ENCODE peak calls at places on chromosomes 4 and X, in five cellular contexts. K, M, B, H and D are unnamed samples.

GRCh38 chrX:123665197-123665596 is 67.7 kb downstream of the THOC2 start:
- DNase-seq in H (no peak), B (no peak), K (no peak), M (no peak), D (no peak)

GRCh38 chr4:123929565-123929964 is 533.0 kb downstream of the SPRY1 start:
- DNase-seq in K (no peak), M (no peak), H (no peak), B (peak), D (no peak)

GRCh38 chr4:55851885-55852284 is 1.6 kb upstream of the EXOC1 start:
- DNase-seq in B (no peak), K (no peak), H (peak), M (no peak), D (no peak)

GRCh38 chr4:1727117-1728031 is 6.1 kb downstream of the TACC3 start:
- DNase-seq in B (peak), H (peak), M (peak), K (peak), D (no peak)

GRCh38 chr4:40976343-40976742 is 226.6 kb downstream of the NSUN7 start:
- DNase-seq in H (peak), B (peak), K (no peak), M (peak), D (no peak)

GRCh38 chrX:81259008-81259713 is 57.3 kb downstream of the SH3BGRL start:
- DNase-seq in M (peak), B (peak), K (no peak), H (no peak), D (no peak)

GRCh38 chr4:6201580-6202091 is 1.3 kb upstream of the JAKMIP1 start:
- DNase-seq in K (no peak), H (no peak), B (no peak), M (no peak), D (no peak)

GRCh38 chrX:137362583-137362982 is 203.3 kb upstream of the ZIC3 start:
- DNase-seq in B (no peak), K (no peak), H (no peak), M (no peak), D (no peak)

GRCh38 chr4:84814100-84814750 is 152.3 kb downstream of the WDFY3 start:
- DNase-seq in B (peak), M (peak), K (no peak), H (peak), D (no peak)

GRCh38 chr4:165877291-165877690 is 4.3 kb downstream of the TLL1 start:
- DNase-seq in B (no peak), H (no peak), M (no peak), K (no peak), D (no peak)

GRCh38 chr4:152652102-152652501 is 27.7 kb downstream of the TMEM154 start:
- DNase-seq in H (no peak), B (no peak), K (no peak), M (no peak), D (no peak)

GRCh38 chr4:159289682-159290081 is 186.8 kb downstream of the RAPGEF2 start:
- DNase-seq in B (no peak), K (no peak), M (no peak), H (no peak), D (no peak)

GRCh38 chrX:57952320-57952678 is 42.0 kb upstream of the ZXDA start:
- DNase-seq in M (no peak), B (no peak), K (peak), H (peak), D (no peak)

DNA sequence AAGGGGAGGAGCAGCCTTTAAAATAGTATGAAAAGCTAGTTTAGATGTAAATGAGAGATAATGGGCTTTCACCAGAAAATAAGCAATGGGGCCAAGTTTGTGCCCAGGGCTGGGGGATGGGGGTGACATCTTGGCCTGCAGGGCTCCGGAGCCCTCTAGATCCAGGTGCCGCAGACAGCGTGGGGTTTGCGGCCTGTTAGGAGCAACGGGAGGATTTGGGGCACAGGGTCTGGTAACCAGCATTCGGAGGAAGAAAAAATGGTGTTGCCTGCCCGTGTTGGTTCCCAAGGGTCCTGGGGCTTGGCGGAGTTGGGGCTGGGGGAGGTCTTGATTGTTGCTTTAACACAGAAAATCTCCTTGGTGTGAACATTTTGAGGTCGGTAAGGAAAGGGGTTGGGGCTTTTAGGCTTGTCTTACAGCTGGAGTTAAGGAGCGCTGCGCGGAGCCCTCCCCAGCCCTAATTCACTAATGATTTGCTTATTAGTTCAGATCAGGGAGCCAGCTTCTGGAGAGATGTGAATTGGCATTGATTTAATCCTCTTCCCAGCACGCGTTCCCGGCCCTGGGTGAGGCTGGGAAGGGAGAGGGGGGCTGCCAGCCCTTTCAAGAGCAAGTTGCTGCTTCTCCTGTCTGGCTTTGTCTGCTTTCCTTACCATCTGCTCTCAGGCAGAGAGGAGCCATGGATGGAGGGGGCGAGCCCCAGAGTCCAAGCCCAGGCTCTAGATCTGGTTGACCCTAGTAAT is 443.4 kb downstream of the BCOR start:
- DNase-seq in B (no peak), K (no peak), M (no peak), H (no peak), D (no peak)
- H3K4me3 ChIP-seq in B (no peak), K (no peak), M (no peak), H (no peak), D (no peak)

GRCh38 chr4:128658214-128658621 is 151.3 kb upstream of the JADE1 start:
- DNase-seq in H (no peak), B (no peak), K (no peak), M (no peak), D (no peak)

GRCh38 chr4:128649575-128650205 is 159.8 kb upstream of the JADE1 start:
- DNase-seq in M (no peak), H (no peak), K (no peak), B (peak), D (no peak)

GRCh38 chr4:128657638-128658037 is 151.9 kb upstream of the JADE1 start:
- DNase-seq in H (no peak), B (no peak), M (no peak), K (no peak), D (no peak)

GRCh38 chr4:128654465-128654864 is 155.0 kb upstream of the JADE1 start:
- DNase-seq in H (no peak), M (no peak), K (no peak), B (no peak), D (no peak)

GRCh38 chr4:128653514-128654420 is 155.7 kb upstream of the JADE1 start:
- DNase-seq in H (no peak), B (peak), M (no peak), K (no peak), D (no peak)
- H3K4me3 ChIP-seq in H (no peak), B (no peak), M (no peak), K (no peak), D (no peak)

GRCh38 chrX:78886550-78886949 is 58.6 kb upstream of the P2RY10 start:
- DNase-seq in K (no peak), B (no peak), H (no peak), M (peak), D (no peak)
- H3K4me3 ChIP-seq in K (no peak), B (no peak), H (no peak), M (no peak), D (no peak)

GRCh38 chrX:119676949-119677653 is 15.9 kb downstream of the SEPTIN6 start:
- DNase-seq in B (no peak), H (no peak), K (no peak), M (no peak), D (no peak)
- H3K4me3 ChIP-seq in B (no peak), H (no peak), K (no peak), M (no peak), D (no peak)

DNA sequence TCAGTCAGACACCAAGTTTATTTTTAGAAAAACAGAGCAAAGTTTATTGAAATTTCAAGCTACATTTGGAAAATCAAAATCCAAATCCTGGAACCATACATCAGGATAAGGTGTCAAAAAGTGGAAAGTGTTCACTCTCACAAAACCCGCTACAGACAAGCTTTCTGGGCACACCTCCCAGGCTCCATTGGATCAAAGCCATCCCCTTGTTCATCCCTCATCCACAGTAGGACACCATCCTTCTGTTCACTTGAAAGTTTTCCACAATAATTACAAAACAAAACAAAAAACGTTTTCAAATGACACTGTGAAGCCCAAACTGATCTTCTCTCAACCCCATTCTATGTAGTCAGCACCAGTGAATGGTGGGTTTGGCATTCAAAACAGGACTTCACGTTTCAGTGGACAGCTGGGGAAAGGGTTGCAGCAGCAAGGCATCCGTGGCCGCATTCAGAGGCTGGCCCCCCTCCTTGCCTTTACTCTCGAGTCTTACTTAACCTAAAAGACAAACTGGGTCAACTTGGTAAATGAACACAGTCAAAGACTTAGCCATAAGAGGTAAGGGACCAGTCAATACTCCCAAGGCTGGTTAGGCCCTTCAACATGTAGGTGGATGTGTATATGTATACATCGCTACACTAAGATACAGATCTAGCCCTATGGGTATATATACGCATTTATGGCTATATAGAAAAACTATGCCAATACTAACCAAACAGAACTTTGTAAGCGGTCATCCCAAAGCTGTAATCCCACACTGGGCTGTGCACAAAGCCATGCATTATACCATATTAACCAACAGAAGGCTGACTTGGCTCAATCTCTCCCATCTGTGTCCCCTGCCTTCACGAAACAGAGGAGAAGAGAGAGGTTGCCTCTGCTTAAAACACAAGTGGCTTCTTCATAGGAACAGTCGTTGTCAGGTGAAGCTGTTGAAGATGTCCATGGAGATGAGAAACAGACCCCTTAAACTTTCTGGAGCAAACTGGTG is 62.1 kb downstream of the TSC22D3 start:
- DNase-seq in K (peak), B (no peak), H (no peak), M (no peak), D (no peak)
- H3K4me3 ChIP-seq in K (peak), B (no peak), H (peak), M (no peak), D (no peak)

DNA sequence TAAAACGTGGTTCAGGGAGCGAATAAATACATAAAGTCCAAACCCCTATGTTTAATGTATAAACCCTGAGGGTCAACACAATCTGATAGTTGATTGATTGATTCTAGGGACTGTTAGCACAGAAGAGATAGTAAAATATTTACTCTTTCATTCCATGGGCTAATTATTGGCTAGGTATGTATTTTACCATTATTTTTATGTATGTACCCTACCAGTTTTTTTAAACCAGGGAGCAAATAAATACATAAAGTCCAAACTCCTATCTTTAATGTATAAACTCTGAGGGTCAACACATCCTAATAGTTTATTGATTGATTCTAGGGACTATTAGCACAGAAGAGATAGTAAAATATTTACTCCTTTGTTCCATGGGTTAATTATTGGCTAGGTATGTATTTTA is 40.0 kb downstream of the ZFX start:
- DNase-seq in B (no peak), M (no peak), H (no peak), K (no peak), D (no peak)
- H3K4me3 ChIP-seq in B (no peak), M (no peak), H (no peak), K (no peak), D (no peak)

GRCh38 chrX:134177527-134177926 is 59.5 kb upstream of the CCDC160 start:
- DNase-seq in H (no peak), B (no peak), K (no peak), M (no peak), D (no peak)

GRCh38 chrX:134173541-134174272 is 63.3 kb upstream of the CCDC160 start:
- DNase-seq in K (no peak), B (no peak), M (no peak), H (no peak), D (peak)

GRCh38 chrX:134174273-134174660 is 62.7 kb upstream of the CCDC160 start:
- DNase-seq in B (no peak), M (no peak), K (no peak), H (no peak), D (no peak)

GRCh38 chrX:134172588-134173259 is 64.3 kb upstream of the CCDC160 start:
- DNase-seq in M (peak), B (no peak), K (peak), H (no peak), D (no peak)

DNA sequence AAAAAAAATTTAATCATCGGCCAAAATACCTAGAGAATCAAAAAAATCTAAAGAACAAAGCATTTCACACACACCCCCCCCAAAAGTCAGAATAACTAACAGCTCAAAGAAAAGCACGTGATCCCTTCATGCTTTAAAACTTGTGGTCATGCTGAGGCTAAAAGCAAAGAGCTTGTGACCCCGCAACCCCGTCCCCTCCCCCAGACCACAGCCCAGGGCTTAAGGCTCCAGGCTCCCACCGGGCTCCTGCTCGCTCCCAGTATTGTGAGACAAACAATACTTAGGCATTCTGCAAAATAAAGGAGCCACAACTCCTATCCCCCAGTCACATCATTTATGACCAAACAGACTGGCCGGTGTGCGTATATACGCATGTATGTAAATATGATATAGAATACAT is 62.1 kb upstream of the CCDC160 start:
- DNase-seq in B (no peak), H (no peak), K (no peak), M (no peak), D (peak)
- H3K4me3 ChIP-seq in B (no peak), H (no peak), K (no peak), M (no peak), D (no peak)

GRCh38 chr4:77153016-77153415 is 4.0 kb upstream of the CCNG2 start:
- DNase-seq in H (no peak), B (no peak), M (no peak), K (no peak), D (no peak)
- H3K4me3 ChIP-seq in H (no peak), B (no peak), M (no peak), K (no peak), D (no peak)

GRCh38 chr4:109798866-109799265 is 2.9 kb downstream of the CFI start:
- DNase-seq in H (no peak), B (no peak), M (no peak), K (no peak), D (no peak)

GRCh38 chr4:109801895-109802319 is at the start of gene CFI:
- DNase-seq in B (peak), M (peak), H (no peak), K (no peak), D (no peak)

GRCh38 chr4:109803924-109804571 is 2.2 kb upstream of the CFI start:
- DNase-seq in K (no peak), B (peak), M (peak), H (peak), D (no peak)

DNA sequence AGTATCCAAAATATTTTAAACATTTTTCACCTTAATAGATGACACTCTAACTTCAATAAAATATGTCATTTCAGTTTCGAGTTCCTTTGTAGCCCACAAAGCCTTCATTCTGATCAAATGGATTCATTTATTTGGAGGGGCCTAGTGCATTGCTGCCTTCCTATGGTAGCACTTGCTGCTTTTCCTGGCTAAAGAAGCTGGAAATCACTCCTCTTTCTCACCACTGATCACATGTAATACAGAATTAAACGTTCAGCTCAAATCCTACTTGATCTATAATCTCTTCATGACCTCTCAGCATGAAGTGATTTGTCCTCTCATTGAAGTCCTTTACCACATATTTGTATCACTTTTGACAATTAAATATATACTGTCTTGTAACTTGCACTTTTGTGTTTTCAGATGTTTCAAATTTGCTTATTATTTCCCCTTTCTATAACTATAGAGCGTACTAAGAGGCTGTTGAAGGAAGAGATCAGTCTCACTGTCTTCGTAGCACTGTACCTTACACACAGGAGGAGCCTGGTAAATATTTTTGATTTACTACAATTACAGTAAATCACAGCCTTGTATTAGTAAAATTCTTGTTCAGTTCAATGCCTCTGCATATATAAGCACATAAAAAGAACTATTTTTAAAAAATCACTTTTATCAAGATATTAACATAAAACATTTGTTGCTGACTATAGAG is 555 bp downstream of the CFI start:
- DNase-seq in B (no peak), K (no peak), M (no peak), H (no peak), D (no peak)
- H3K4me3 ChIP-seq in B (no peak), K (peak), M (no peak), H (no peak), D (no peak)

GRCh38 chr4:12723849-12724447 is 760.2 kb downstream of the RAB28 start:
- DNase-seq in K (no peak), B (no peak), M (no peak), H (no peak), D (peak)

GRCh38 chr4:12729384-12729783 is 754.8 kb downstream of the RAB28 start:
- DNase-seq in M (peak), K (no peak), H (no peak), B (peak), D (peak)

DNA sequence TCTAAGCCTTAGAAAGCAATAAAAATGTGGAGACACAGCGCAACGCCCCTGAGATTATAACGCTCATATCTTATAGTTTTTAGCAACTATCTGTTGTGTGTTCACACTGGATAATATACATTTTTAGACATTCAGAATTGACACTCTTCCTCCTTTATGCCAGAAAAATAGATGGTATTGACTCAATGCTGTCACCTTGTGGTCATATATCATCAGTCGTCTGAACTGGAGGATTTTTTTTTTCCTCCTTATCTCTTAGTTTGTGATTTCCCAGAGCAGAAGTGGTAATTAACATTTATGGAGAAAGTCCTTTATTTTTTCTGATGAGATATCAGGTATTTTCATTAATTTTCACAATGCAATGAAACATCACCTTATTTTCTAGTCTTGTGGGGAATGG is 759.6 kb downstream of the RAB28 start:
- DNase-seq in B (no peak), M (peak), H (no peak), K (no peak), D (peak)
- H3K4me3 ChIP-seq in B (no peak), M (no peak), H (no peak), K (no peak), D (no peak)